ENCODE peak calls at places on chromosome 9, in ten cellular contexts. T, F, G, D, Z, J, P, W, M and I are unnamed samples.

GRCh38 chr9:969693-970309 is 6.7 kb upstream of the DMRT3 start:
- DNase-seq in T (no peak), F (no peak), G (peak; percentile 71), D (no peak), Z (peak; percentile 53), J (no peak), P (no peak), W (no peak), M (no peak), I (peak; percentile 33)

GRCh38 chr9:76835571-76836283 is 70.2 kb downstream of the PRUNE2 start:
- DNase-seq in T (no peak), F (no peak), G (no peak), D (no peak), Z (no peak), J (no peak), P (no peak), W (peak; percentile 38), M (no peak), I (no peak)

GRCh38 chr9:137406876-137407589 is 15.9 kb downstream of the EXD3 start:
- DNase-seq in T (no peak), F (peak; percentile 65), G (peak; percentile 90), D (peak; percentile 61), Z (peak; percentile 91), J (peak; percentile 79), P (peak; percentile 79), W (peak; percentile 32), M (peak; percentile 85), I (peak; percentile 68)

GRCh38 chr9:85900504-85901201 is 40.3 kb upstream of the NAA35 start:
- DNase-seq in T (no peak), F (no peak), G (no peak), D (peak; percentile 10), Z (peak; percentile 79), J (no peak), P (no peak), W (peak; percentile 37), M (peak; percentile 54), I (peak; percentile 49)

GRCh38 chr9:116627433-116627832 is 59.7 kb upstream of the TRIM32 start:
- DNase-seq in T (no peak), F (no peak), G (no peak), D (no peak), Z (no peak), J (no peak), P (no peak), W (no peak), M (no peak), I (no peak)

GRCh38 chr9:112115109-112115508 is 60.0 kb downstream of the SUSD1 start:
- DNase-seq in T (no peak), F (no peak), G (no peak), D (no peak), Z (no peak), J (no peak), P (no peak), W (no peak), M (no peak), I (no peak)

GRCh38 chr9:98921740-98922139 is 22.0 kb upstream of the COL15A1 start:
- DNase-seq in T (no peak), F (no peak), G (no peak), D (no peak), Z (no peak), J (no peak), P (peak; percentile 29), W (no peak), M (no peak), I (no peak)

GRCh38 chr9:81649475-81649874 is 39.9 kb downstream of the TLE1 start:
- DNase-seq in T (no peak), F (no peak), G (no peak), D (no peak), Z (peak; percentile 40), J (no peak), P (no peak), W (no peak), M (no peak), I (no peak)

GRCh38 chr9:4865685-4866084 is 72.9 kb downstream of the RCL1 start:
- DNase-seq in T (no peak), F (no peak), G (no peak), D (no peak), Z (no peak), J (no peak), P (no peak), W (no peak), M (no peak), I (no peak)

GRCh38 chr9:4866239-4866969 is 73.7 kb downstream of the RCL1 start:
- DNase-seq in T (no peak), F (no peak), G (no peak), D (no peak), Z (no peak), J (no peak), P (no peak), W (peak; percentile 73), M (peak; percentile 9), I (no peak)

GRCh38 chr9:4864234-4864661 is 71.5 kb downstream of the RCL1 start:
- DNase-seq in T (no peak), F (peak; percentile 45), G (no peak), D (no peak), Z (peak; percentile 62), J (no peak), P (no peak), W (no peak), M (no peak), I (no peak)

GRCh38 chr9:4862506-4863250 is 69.9 kb downstream of the RCL1 start:
- DNase-seq in T (no peak), F (no peak), G (no peak), D (no peak), Z (no peak), J (no peak), P (no peak), W (no peak), M (no peak), I (no peak)

GRCh38 chr9:4864698-4865097 is 72.0 kb downstream of the RCL1 start:
- DNase-seq in T (no peak), F (no peak), G (no peak), D (no peak), Z (peak; percentile 34), J (no peak), P (no peak), W (no peak), M (no peak), I (no peak)
- H3K27ac ChIP-seq in T (peak overlapping the region; percentile 75), F (no peak overlapping the region), G (no peak overlapping the region), D (no peak overlapping the region), Z (no peak overlapping the region), J (no peak overlapping the region), P (no peak overlapping the region), W (no peak overlapping the region), M (no peak overlapping the region), I (peak overlapping the region; percentile 14)

DNA sequence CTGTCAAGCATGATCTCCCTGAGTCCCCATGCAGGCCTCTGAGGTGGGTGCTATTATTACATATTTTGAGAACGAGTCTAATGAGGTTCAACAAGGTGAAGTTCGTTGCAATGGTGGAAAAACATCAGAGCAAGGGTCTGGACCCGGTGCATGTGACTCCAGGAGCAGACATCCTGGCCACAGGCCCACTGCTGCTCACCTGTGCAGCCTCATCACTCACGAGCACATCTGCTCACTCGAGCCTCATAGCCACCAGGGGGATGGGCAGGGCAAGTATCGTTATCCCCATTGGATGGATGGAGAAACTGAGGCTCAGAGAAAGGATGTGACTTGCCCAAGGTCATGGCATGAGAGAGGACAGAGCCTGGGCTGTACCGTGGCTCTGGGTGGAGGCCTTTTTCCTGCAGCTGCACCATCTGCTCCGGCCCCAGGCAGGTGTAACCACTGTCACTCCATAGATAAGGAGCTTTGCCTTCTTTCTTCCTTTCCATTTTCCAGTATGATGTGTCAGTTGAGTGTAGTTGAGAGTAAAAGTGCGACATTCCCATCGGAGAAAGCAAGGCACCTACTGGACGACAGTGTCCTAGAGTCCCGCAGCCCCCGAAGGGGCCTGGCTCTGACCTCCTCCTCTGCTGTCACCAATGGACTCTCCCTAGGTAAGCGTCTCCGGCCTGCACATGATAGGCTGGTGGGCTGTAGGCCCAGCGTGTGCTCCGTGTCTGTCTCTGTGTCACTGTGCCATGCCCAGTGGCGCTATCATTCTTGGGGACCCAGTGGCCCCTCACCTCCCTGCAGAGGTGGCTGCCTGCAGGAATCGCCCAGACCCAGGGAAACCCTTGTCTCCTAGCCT is 68.4 kb upstream of the GARNL3 start:
- DNase-seq in T (no peak), F (no peak), G (peak; percentile 40), D (no peak), Z (no peak), J (no peak), P (no peak), W (no peak), M (no peak), I (no peak)
- H3K4me1 ChIP-seq in T (peaks cover 11% of the 10 kb centered on the region), F (peaks cover 9% of the 10 kb centered on the region), G (no peaks in the 10 kb centered on the region), D (peaks cover 10% of the 10 kb centered on the region), Z (peaks cover 4% of the 10 kb centered on the region), J (peaks cover 26% of the 10 kb centered on the region), P (peaks cover 9% of the 10 kb centered on the region), W (peaks cover 16% of the 10 kb centered on the region), M (no peaks in the 10 kb centered on the region), I (peaks cover 17% of the 10 kb centered on the region)

DNA sequence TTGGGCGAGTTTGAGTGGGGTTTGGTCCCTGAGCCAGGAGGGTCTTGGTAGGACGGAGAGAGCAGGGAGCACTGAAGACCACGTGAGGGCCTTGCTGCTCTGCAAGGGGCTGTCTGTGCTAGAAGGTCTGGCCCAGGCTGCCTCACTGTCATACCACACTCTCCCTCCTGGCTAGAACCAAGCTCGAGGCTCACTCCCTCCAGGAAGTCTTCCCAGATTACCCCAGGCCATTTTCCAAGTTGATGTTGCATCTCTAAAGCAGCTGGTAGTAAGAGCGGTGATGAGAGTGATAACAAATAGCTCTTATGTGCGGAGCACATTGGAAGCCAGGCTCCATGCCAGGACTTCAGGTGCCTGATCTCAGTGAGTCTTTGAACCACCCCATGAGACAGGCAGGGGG is 6.6 kb downstream of the MYMK start:
- DNase-seq in T (no peak), F (no peak), G (peak; percentile 12), D (no peak), Z (no peak), J (no peak), P (no peak), W (no peak), M (no peak), I (no peak)
- H3K27me3 ChIP-seq in T (no peaks in the 10 kb centered on the region), F (no peaks in the 10 kb centered on the region), G (no peaks in the 10 kb centered on the region), D (no peaks in the 10 kb centered on the region), Z (no peaks in the 10 kb centered on the region), J (peaks cover 15% of the 10 kb centered on the region), P (no peaks in the 10 kb centered on the region), W (no peaks in the 10 kb centered on the region), M (no peaks in the 10 kb centered on the region), I (no peaks in the 10 kb centered on the region)

GRCh38 chr9:89448381-89448780 is 49.5 kb downstream of the SEMA4D start:
- DNase-seq in T (no peak), F (no peak), G (no peak), D (no peak), Z (no peak), J (no peak), P (no peak), W (no peak), M (no peak), I (no peak)

GRCh38 chr9:89445801-89446228 is 52.1 kb downstream of the SEMA4D start:
- DNase-seq in T (no peak), F (no peak), G (no peak), D (no peak), Z (no peak), J (no peak), P (no peak), W (no peak), M (no peak), I (no peak)

GRCh38 chr9:89445135-89445797 is 52.6 kb downstream of the SEMA4D start:
- DNase-seq in T (no peak), F (no peak), G (no peak), D (no peak), Z (no peak), J (no peak), P (no peak), W (no peak), M (no peak), I (no peak)

GRCh38 chr9:89447416-89447815 is 50.5 kb downstream of the SEMA4D start:
- DNase-seq in T (no peak), F (no peak), G (no peak), D (no peak), Z (no peak), J (no peak), P (no peak), W (no peak), M (no peak), I (no peak)

DNA sequence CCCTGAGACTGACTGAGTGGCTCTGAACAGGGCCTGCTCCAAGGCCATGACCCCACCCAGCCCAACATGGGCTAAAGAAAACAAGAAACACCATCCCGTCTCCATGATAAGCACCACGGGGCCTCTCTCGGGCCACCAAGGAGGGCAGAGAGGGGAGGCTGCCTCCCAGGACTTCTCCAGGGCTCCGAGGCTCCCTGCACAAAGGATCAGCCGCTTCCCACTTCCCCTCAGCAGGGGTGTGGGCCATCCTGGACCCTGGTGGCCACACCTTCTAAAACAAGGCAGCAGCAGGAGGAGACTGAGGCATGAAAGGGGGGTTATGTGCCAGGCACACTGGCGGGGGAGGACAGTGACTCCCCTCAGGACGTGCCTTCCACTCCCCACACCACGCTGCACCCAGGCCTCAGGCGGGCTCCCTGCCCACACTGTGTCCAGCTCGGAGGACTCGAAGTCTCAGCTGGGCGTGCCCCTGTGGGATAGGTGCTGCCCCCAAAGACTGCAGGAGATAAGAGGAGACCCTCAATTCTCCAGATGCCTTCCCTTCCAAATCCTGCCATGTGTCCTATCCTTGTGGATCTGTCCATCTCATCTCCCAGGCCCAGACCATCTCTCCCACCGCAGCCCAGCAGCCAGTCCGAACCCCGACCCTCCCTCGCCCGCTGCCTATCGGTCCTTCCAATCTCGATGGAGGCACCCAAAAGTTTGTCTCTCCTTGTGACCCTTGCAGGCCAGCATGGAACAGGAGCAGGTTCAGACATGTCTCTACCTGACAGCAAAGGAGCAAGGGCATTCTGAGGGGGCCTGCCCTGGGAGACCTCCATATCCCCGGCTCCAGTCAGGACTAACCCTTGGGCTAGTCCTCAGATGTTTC is 51.2 kb downstream of the SEMA4D start:
- DNase-seq in T (no peak), F (no peak), G (no peak), D (no peak), Z (no peak), J (no peak), P (no peak), W (no peak), M (no peak), I (no peak)
- H3K27ac ChIP-seq in T (no peak overlapping the region), F (no peak overlapping the region), G (no peak overlapping the region), D (peak overlapping the region; percentile 50), Z (no peak overlapping the region), J (no peak overlapping the region), P (no peak overlapping the region), W (no peak overlapping the region), M (no peak overlapping the region), I (no peak overlapping the region)